ENCODE peak calls at places on chromosome 17, in eight cellular contexts. K, Z, B, S, U, X, G and T are unnamed samples.

GRCh38 chr17:45428050-45428953 is 4.4 kb downstream of the ARHGAP27 start:
- DNase-seq in G (peak; percentile 40), B (peak; percentile 91), U (peak; percentile 72), Z (peak; percentile 83), X (peak; percentile 43), S (peak; percentile 87), K (peak; percentile 78), T (peak; percentile 80)

GRCh38 chr17:7570351-7570750 is 8.6 kb downstream of the SENP3 start:
- DNase-seq in X (no peak), Z (no peak), K (no peak), G (no peak), U (no peak), B (no peak), S (no peak), T (no peak)

GRCh38 chr17:5439446-5439764 is 450 bp upstream of the C1QBP start:
- DNase-seq in K (no peak), S (no peak), Z (no peak), G (no peak), X (no peak), U (no peak), B (no peak), T (no peak)

GRCh38 chr17:10294162-10294561 is 78.6 kb downstream of the MYH13 start:
- DNase-seq in S (no peak), Z (no peak), U (no peak), B (no peak), G (no peak), K (no peak), X (no peak), T (no peak)

GRCh38 chr17:61313515-61314326 is 85.9 kb upstream of the TBX2 start:
- DNase-seq in K (no peak), G (no peak), Z (no peak), U (no peak), B (no peak), X (no peak), S (no peak), T (no peak)

GRCh38 chr17:40121191-40121885 is 433 bp upstream of the MSL1 start:
- DNase-seq in K (peak; percentile 67), U (peak; percentile 60), Z (peak; percentile 25), X (no peak), G (no peak), S (peak; percentile 51), B (peak; percentile 53), T (peak; percentile 38)

GRCh38 chr17:50656509-50656908 is 21.8 kb downstream of the ABCC3 start:
- DNase-seq in U (no peak), X (no peak), S (no peak), Z (no peak), B (no peak), K (no peak), G (no peak), T (no peak)

GRCh38 chr17:48790607-48791127 is 26.4 kb downstream of the TTLL6 start:
- DNase-seq in Z (no peak), U (no peak), S (no peak), X (no peak), G (no peak), B (no peak), K (no peak), T (no peak)

GRCh38 chr17:2385240-2386202 is 15.3 kb downstream of the MNT start:
- DNase-seq in X (no peak), B (peak; percentile 53), U (no peak), G (no peak), K (no peak), S (no peak), Z (no peak), T (no peak)

GRCh38 chr17:76000016-76000754 is 470 bp upstream of the CDK3 start:
- DNase-seq in B (peak; percentile 84), S (peak; percentile 83), X (no peak), K (peak; percentile 74), U (peak; percentile 43), Z (peak; percentile 90), G (no peak), T (peak; percentile 70)

GRCh38 chr17:57459286-57459915 is 203.1 kb downstream of the MSI2 start:
- DNase-seq in Z (no peak), K (peak; percentile 90), G (peak; percentile 27), B (no peak), S (no peak), U (peak; percentile 70), X (no peak), T (no peak)

GRCh38 chr17:77380411-77381184 is 239.8 kb downstream of the SEC14L1 start:
- DNase-seq in Z (no peak), S (no peak), U (no peak), G (no peak), B (no peak), X (no peak), K (no peak), T (no peak)